ENCODE peak calls at places on chromosome 14, in five cellular contexts. U is activated CD4-positive, alpha-beta memory T cell treated with anti-CD3 and anti-CD28 coated beads, Interleukin-2, amount 10 ng/mL, durations not matched to agents 7 days and 5 days; J is mucosa of descending colon; O is stimulated activated naive CD4-positive, alpha-beta T cell; N is fibroblast of lung. Y is an unnamed sample.
A peak's percentile ranks its signal among the peaks of the same experiment; 100 is the strongest.

GRCh38 chr14:90263748-90264449 is 7.5 kb downstream of the PSMC1 start:
- DNase-seq in O (no peak), U (no peak), J (no peak), N (no peak), Y (no peak)

GRCh38 chr14:95497561-95498011 is 18.9 kb downstream of the SYNE3 start:
- DNase-seq in J (no peak), N (no peak), U (no peak), O (no peak), Y (peak; percentile 87)

GRCh38 chr14:52974406-52974805 is 23.6 kb upstream of the FERMT2 start:
- DNase-seq in N (peak; percentile 17), O (no peak), U (no peak), J (no peak), Y (no peak)

GRCh38 chr14:70317969-70318634 is 41.4 kb downstream of the COX16 start:
- DNase-seq in J (peak; percentile 56), U (no peak), N (peak; percentile 46), O (no peak), Y (peak; percentile 78)

GRCh38 chr14:64718762-64719161 is 14.5 kb downstream of the PLEKHG3 start:
- DNase-seq in J (no peak), N (no peak), U (no peak), O (no peak), Y (no peak)

GRCh38 chr14:52048132-52048531 is 20.7 kb downstream of the NID2 start:
- DNase-seq in O (no peak), N (no peak), U (no peak), J (no peak), Y (no peak)

GRCh38 chr14:55764784-55765183 is 184.8 kb downstream of the KTN1 start:
- DNase-seq in U (no peak), O (no peak), N (no peak), J (no peak), Y (no peak)

GRCh38 chr14:95701846-95702221 is 12.1 kb downstream of the TCL1A start:
- DNase-seq in N (peak; percentile 6), O (no peak), U (no peak), J (no peak), Y (no peak)

GRCh38 chr14:92397140-92397815 is 74.3 kb downstream of the SLC24A4 start:
- DNase-seq in J (no peak), N (peak; percentile 74), O (no peak), U (no peak), Y (peak; percentile 8)

GRCh38 chr14:65949711-65950516 is 536.3 kb upstream of the CCDC196 start:
- DNase-seq in J (peak; percentile 51), N (peak; percentile 58), U (peak; percentile 31), O (no peak), Y (no peak)

GRCh38 chr14:60430276-60430675 is 55.6 kb downstream of the C14orf39 start:
- DNase-seq in U (no peak), O (no peak), N (no peak), J (no peak), Y (no peak)

GRCh38 chr14:20317720-20318119 is 12.0 kb upstream of the TTC5 start:
- DNase-seq in U (no peak), N (no peak), O (no peak), J (no peak), Y (no peak)

GRCh38 chr14:49769581-49770211 is 1.7 kb downstream of the KLHDC2 start:
- DNase-seq in N (no peak), J (peak; percentile 33), U (no peak), O (no peak), Y (no peak)

GRCh38 chr14:100568998-100569733 is 18.1 kb downstream of the BEGAIN start:
- DNase-seq in U (no peak), J (no peak), O (no peak), N (peak; percentile 25), Y (no peak)

GRCh38 chr14:24132061-24132685 is 1.7 kb downstream of the FITM1 start:
- DNase-seq in J (no peak), N (no peak), O (peak; percentile 26), U (no peak), Y (peak; percentile 67)

Y was measured in SJCRH30.